ENCODE peak calls at places on chromosomes 4 and X, in five cellular contexts. W is H1, C is HepG2, N is K562, H is GM12878. G is an unnamed sample.
A peak's percentile ranks its signal among the peaks of the same experiment; 100 is the strongest.

GRCh38 chrX:42085836-42086235 is 162.5 kb upstream of the CASK start:
- DNase-seq in W (no peak), C (no peak), N (no peak), H (no peak), G (no peak)

GRCh38 chrX:72569786-72570185 is 2.9 kb downstream of the HDAC8 start:
- DNase-seq in W (no peak), C (no peak), N (no peak), H (no peak), G (no peak)

GRCh38 chr4:51855751-51856150 is 12.8 kb downstream of the DCUN1D4 start:
- DNase-seq in W (no peak), C (no peak), N (no peak), H (no peak), G (no peak)

GRCh38 chrX:103211012-103211715 is 3.7 kb upstream of the BEX4 start:
- DNase-seq in W (no peak), C (peak; percentile 25), N (peak; percentile 39), H (no peak), G (peak; percentile 22)

GRCh38 chr4:77586953-77587383 is 18.7 kb upstream of the CXCL13 start:
- DNase-seq in W (no peak), C (no peak), N (no peak), H (peak; percentile 88), G (no peak)

GRCh38 chr4:98722000-98722399 is 63.6 kb upstream of the TSPAN5 start:
- DNase-seq in W (no peak), C (no peak), N (no peak), H (no peak), G (no peak)

GRCh38 chr4:11079171-11079570 is 349.5 kb downstream of the HS3ST1 start:
- DNase-seq in W (no peak), C (no peak), N (no peak), H (no peak), G (no peak)

GRCh38 chr4:76732246-76732645 is 165.7 kb downstream of the SOWAHB start:
- DNase-seq in W (no peak), C (no peak), N (no peak), H (no peak), G (no peak)

GRCh38 chr4:105306158-105306781 is 159.6 kb downstream of the TET2 start:
- DNase-seq in W (no peak), C (no peak), N (no peak), H (peak; percentile 91), G (no peak)

GRCh38 chr4:143335979-143336827 is 473 bp upstream of the GAB1 start:
- DNase-seq in W (peak; percentile 88), C (peak; percentile 71), N (peak; percentile 75), H (no peak), G (peak; percentile 92)

GRCh38 chr4:116070283-116070682 is 956.9 kb upstream of the NDST4 start:
- DNase-seq in W (no peak), C (no peak), N (no peak), H (no peak), G (no peak)

GRCh38 chr4:3641501-3641900 is 109.3 kb upstream of the LRPAP1 start:
- DNase-seq in W (no peak), C (no peak), N (no peak), H (no peak), G (no peak)

GRCh38 chrX:154547245-154548027 is at the start of gene IKBKG:
- DNase-seq in W (peak; percentile 87), C (peak; percentile 77), N (peak; percentile 95), H (peak; percentile 57), G (peak; percentile 84)

GRCh38 chrX:151974336-151975227 is at the start of gene GABRE:
- DNase-seq in W (peak; percentile 53), C (no peak), N (peak; percentile 87), H (no peak), G (peak; percentile 36)

GRCh38 chrX:16186380-16187007 is 19.2 kb downstream of the MAGEB17 start:
- DNase-seq in W (no peak), C (no peak), N (no peak), H (no peak), G (no peak)

GRCh38 chr4:57037982-57038604 is 59.4 kb downstream of the POLR2B start:
- DNase-seq in W (peak; percentile 93), C (peak; percentile 34), N (peak; percentile 71), H (no peak), G (peak; percentile 85)

GRCh38 chr4:40418430-40419230 is 83.5 kb downstream of the CHRNA9 start:
- DNase-seq in W (no peak), C (peak; percentile 96), N (no peak), H (no peak), G (no peak)

GRCh38 chrX:10110316-10110932 is 46.4 kb upstream of the CLCN4 start:
- DNase-seq in W (no peak), C (no peak), N (no peak), H (no peak), G (no peak)

GRCh38 chr4:1049591-1049905 is 38.1 kb downstream of the FGFRL1 start:
- DNase-seq in W (peak; percentile 37), C (no peak), N (no peak), H (no peak), G (no peak)

GRCh38 chr4:184396001-184396400 is 78.3 kb downstream of the IRF2 start:
- DNase-seq in W (no peak), C (no peak), N (no peak), H (peak; percentile 81), G (no peak)

GRCh38 chrX:69603566-69604194 is 12.2 kb upstream of the EDA start:
- DNase-seq in W (peak; percentile 40), C (no peak), N (no peak), H (no peak), G (no peak)

GRCh38 chr4:57020467-57021101 is 41.9 kb downstream of the POLR2B start:
- DNase-seq in W (no peak), C (no peak), N (no peak), H (no peak), G (no peak)

GRCh38 chr4:25795091-25795490 is 67.7 kb downstream of the SEL1L3 start:
- DNase-seq in W (no peak), C (no peak), N (no peak), H (no peak), G (no peak)

GRCh38 chr4:25792843-25793242 is 69.9 kb downstream of the SEL1L3 start:
- DNase-seq in W (no peak), C (no peak), N (no peak), H (no peak), G (no peak)

GRCh38 chr4:25792200-25792791 is 70.5 kb downstream of the SEL1L3 start:
- DNase-seq in W (peak; percentile 71), C (peak; percentile 51), N (peak; percentile 48), H (no peak), G (peak; percentile 67)

GRCh38 chr4:25797136-25797535 is 65.7 kb downstream of the SEL1L3 start:
- DNase-seq in W (no peak), C (no peak), N (no peak), H (no peak), G (no peak)

GRCh38 chr4:25795566-25796454 is 67.0 kb downstream of the SEL1L3 start:
- DNase-seq in W (peak; percentile 58), C (peak; percentile 15), N (no peak), H (no peak), G (peak; percentile 64)
- TF ChIP-seq MAX in W (no peak), C (no peak), N (no peak), H (no peak), G (no peak)

DNA sequence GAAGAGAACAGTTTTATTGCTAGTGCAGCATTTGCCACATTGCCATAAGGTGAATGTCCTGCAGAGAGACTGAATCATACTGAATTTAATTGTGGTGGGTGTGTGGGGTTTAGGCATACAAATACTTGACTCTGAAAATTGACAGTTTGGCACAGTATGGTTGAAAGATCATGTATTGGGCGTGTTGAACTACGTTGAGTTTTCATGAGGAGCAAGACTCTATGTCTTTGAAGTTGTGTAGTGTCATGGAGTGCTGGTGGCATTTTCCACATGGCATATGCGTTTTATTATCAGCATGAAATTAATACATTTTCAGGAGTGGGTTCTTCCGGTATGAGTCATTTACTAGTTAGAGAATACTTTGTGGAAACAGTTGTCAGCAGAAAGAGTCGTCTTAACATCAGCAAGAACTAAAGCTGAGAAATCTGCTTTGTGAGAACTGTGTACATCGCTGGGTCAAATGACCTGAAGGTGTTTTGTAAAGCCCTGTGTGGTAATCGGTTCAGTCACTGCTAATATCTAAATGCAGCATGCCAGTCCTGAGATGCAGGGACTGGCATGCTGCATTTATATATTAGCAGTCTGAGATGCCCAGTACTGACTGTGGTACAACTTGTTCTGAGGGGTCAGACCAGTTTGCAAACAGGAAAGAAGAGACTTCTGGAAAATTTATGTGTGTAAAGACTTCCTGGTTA is 50.3 kb downstream of the ARHGAP10 start:
- DNase-seq in W (no peak), C (no peak), N (no peak), H (no peak), G (no peak)
- TF ChIP-seq ATF2 in W (no peak), C (no peak), N (no peak), H (no peak), G (no peak)

DNA sequence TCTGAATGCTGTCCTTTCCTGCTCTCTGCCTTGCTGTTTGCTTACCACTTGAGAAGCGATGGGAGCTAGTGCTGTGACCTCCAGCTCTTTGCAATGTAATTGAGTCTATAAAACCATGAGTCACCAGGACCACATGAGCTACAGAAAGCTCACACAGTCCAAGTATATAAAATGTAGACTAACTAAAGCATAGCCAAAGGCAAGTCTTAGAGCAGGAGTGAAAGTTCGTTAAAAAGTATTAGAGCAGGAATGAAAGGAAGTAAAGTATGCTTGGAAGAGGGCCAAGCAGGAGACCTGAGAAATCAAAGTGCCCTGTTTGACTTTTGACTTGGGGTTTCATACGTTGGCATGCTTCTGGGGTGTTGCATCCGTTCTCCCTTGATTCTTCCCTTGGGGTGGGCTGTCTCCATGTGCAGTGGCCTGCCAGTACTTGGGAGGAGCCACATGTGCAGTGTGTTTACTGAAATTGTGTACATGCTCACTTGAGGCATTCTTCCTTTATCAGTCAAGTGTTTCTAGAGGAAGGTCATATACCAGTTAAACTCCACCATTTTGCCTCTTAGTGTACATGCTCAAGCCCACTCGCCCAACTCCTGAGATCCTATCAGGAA is 71.3 kb upstream of the KIT start:
- DNase-seq in W (no peak), C (no peak), N (peak; percentile 28), H (no peak), G (no peak)
- TF ChIP-seq MAX in W (no peak), C (no peak), N (no peak), H (no peak), G (no peak)

DNA sequence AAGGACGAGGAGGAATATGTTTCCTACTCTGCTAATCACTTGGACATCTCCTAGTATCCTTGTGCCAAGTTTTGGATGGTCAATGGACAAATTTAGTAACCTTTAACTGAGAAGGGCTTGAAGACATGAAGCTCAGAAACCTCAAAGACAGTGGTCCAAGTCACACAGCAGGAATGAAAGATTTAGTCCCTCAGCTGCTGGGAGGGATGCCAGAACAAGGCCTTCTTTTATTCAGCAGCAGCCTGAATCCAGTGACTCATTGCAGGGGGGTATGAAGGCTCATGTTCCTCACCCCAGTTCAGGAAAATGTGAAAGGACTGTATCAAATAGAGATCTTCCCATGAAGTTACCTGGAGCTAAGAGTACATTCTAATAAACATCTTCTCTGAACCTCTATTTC is 214.9 kb upstream of the UGT8 start:
- DNase-seq in W (no peak), C (no peak), N (no peak), H (no peak), G (no peak)
- TF ChIP-seq ATF2 in W (no peak), C (no peak), N (no peak), H (no peak), G (no peak)